ENCODE peak calls at places on chromosomes 4 and X, in five cellular contexts. D is mammary epithelial cell, W is colonic mucosa, R is aorta, F is gastrocnemius medialis. L is an unnamed sample. For H3K9me3, the result is how much of the 10 kb centered on the place peaks cover.

GRCh38 chrX:134186362-134187121 is 50.4 kb upstream of the CCDC160 start:
- DNase-seq in D (peak), W (no peak), R (no peak), F (no peak), L (no peak)

GRCh38 chrX:103688949-103689348 is 2.5 kb upstream of the MORF4L2 start:
- DNase-seq in D (peak), W (no peak), R (no peak), F (no peak), L (no peak)

GRCh38 chr4:150173854-150174398 is 95.7 kb downstream of the DCLK2 start:
- DNase-seq in D (no peak), W (no peak), R (no peak), F (no peak), L (no peak)

GRCh38 chrX:33109858-33110257 is 101.5 kb downstream of the DMD start:
- DNase-seq in D (no peak), W (no peak), R (no peak), F (no peak), L (no peak)

GRCh38 chrX:107766470-107767140 is 9.0 kb downstream of the TSC22D3 start:
- DNase-seq in D (peak), W (no peak), R (peak), F (no peak), L (peak)

GRCh38 chr4:100414016-100414790 is 103.6 kb downstream of the EMCN start:
- DNase-seq in D (no peak), W (no peak), R (peak), F (peak), L (no peak)

GRCh38 chr4:78379991-78380739 is 171.4 kb upstream of the ANXA3 start:
- DNase-seq in D (peak), W (peak), R (no peak), F (no peak), L (no peak)

GRCh38 chr4:87423313-87424031 is 1.1 kb downstream of the NUDT9 start:
- DNase-seq in D (peak), W (no peak), R (no peak), F (no peak), L (no peak)

GRCh38 chrX:10677490-10677889 is 57.1 kb upstream of the MID1 start:
- DNase-seq in D (no peak), W (no peak), R (no peak), F (no peak), L (no peak)

GRCh38 chrX:21800344-21800770 is 39.1 kb upstream of the MBTPS2 start:
- DNase-seq in D (peak), W (no peak), R (no peak), F (peak), L (no peak)

GRCh38 chrX:110531873-110532272 is 173.2 kb downstream of the RTL9 start:
- DNase-seq in D (no peak), W (no peak), R (no peak), F (no peak), L (no peak)

GRCh38 chrX:48700951-48701653 is 4.6 kb downstream of the SUV39H1 start:
- DNase-seq in D (no peak), W (no peak), R (no peak), F (no peak), L (no peak)

GRCh38 chrX:122770581-122770980 is 413.5 kb upstream of the GRIA3 start:
- DNase-seq in D (no peak), W (no peak), R (no peak), F (no peak), L (no peak)

GRCh38 chrX:107603433-107604159 is 24.7 kb upstream of the PRPS1 start:
- DNase-seq in D (no peak), W (no peak), R (no peak), F (no peak), L (no peak)

GRCh38 chrX:10071451-10072163 is 85.2 kb upstream of the CLCN4 start:
- DNase-seq in D (no peak), W (no peak), R (no peak), F (no peak), L (no peak)

GRCh38 chrX:73850124-73851013 is 287.4 kb downstream of the CHIC1 start:
- DNase-seq in D (peak), W (peak), R (no peak), F (no peak), L (no peak)

DNA sequence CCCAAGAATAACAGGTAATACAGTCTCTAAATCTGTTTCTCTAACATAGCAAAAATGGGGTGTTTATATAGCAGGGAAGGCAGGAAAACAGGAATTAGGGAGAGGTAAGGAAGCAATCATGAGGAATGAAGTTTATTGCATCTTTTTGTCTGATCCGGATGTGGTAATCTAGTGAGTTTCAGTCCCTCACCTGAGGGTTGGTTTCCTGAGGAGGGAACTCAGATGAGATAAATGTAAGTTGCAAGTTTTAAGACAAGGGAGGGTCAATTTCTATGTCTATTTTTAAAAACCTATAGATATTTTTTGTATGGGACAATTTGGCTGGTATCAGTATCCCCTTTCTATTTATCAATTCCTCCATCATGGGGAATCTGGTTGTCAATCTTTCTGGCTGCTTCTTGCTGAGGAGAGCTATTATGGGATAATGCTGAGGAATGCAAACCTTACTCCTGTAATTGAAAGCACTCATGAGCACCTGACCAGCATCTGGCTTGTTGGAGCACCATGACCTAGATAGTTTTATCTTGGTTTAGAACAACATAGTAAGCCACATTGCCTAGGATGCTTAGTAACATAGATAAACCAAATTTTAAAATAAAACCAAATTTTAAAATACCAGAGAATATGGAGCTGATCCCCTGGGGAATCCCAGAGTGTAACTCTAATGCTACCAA is 130.1 kb downstream of the ADAM29 start:
- DNase-seq in D (no peak), W (no peak), R (no peak), F (no peak), L (no peak)
- H3K9me3 ChIP-seq in D (under half), W (under half), R (under half), F (under half), L (under half)

GRCh38 chrX:41022579-41022978 is 62.7 kb upstream of the USP9X start:
- DNase-seq in D (peak), W (no peak), R (no peak), F (no peak), L (no peak)
- H3K27ac ChIP-seq in D (peak), W (no peak), R (no peak), F (no peak), L (no peak)

GRCh38 chr4:161496-162284 is 37.4 kb downstream of the ZNF718 start:
- DNase-seq in D (no peak), W (no peak), R (no peak), F (no peak), L (no peak)
- H3K9me3 ChIP-seq in D (under half), W (under half), R (under half), F (under half), L (under half)

DNA sequence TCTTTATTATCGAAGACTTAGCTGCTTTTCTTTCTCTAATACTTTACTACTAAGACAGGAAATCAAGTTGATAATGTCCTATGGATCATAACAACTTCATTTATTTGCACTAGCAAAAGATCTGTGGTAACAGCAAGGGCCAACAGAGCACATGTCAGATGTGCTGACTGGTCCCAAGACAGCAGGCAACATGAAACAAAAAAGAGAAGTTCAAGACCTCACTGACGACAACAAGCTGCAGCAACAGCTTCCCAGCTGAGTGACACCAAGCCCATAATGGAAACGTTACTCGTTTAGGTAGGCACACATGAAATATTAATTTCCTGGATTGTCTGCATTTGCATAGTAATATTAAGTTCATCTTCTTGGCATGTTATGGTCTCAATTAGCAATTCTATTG is 126.9 kb downstream of the UNC5C start:
- DNase-seq in D (no peak), W (no peak), R (no peak), F (no peak), L (no peak)
- H3K27ac ChIP-seq in D (no peak), W (no peak), R (no peak), F (no peak), L (no peak)

GRCh38 chrX:46488712-46489111 is 56.5 kb downstream of the ZNF674 start:
- DNase-seq in D (no peak), W (no peak), R (no peak), F (no peak), L (no peak)
- H3K9me3 ChIP-seq in D (under half), W (under half), R (under half), F (under half), L (under half)